ENCODE peak calls at places on chromosomes 7 and 10, in ten cellular contexts. One of them, this sample, is unnamed.

GRCh38 chr7:102433319-102434038 is at the start of gene ORAI2:
- DNase-seq in IMR-90: peak
- DNase-seq in breast epithelium: peak
- DNase-seq in astrocyte: peak
- DNase-seq in PC-3: peak
- DNase-seq in hepatocyte: peak
- DNase-seq in neural progenitor cell: peak
- DNase-seq in A673: peak
- DNase-seq in prostate gland: peak
- DNase-seq in psoas muscle: peak
- DNase-seq in this sample: peak

GRCh38 chr7:13288516-13288915 is 601.1 kb downstream of the ARL4A start:
- DNase-seq in psoas muscle: no peak
- DNase-seq in A673: no peak
- DNase-seq in astrocyte: no peak
- DNase-seq in hepatocyte: no peak
- DNase-seq in IMR-90: no peak
- DNase-seq in neural progenitor cell: no peak
- DNase-seq in breast epithelium: no peak
- DNase-seq in PC-3: no peak
- DNase-seq in prostate gland: no peak
- DNase-seq in this sample: no peak

GRCh38 chr10:110495731-110496552 is 1.8 kb upstream of the DUSP5 start:
- DNase-seq in PC-3: peak
- DNase-seq in A673: peak
- DNase-seq in prostate gland: no peak
- DNase-seq in neural progenitor cell: peak
- DNase-seq in hepatocyte: peak
- DNase-seq in breast epithelium: no peak
- DNase-seq in psoas muscle: peak
- DNase-seq in astrocyte: peak
- DNase-seq in IMR-90: peak
- DNase-seq in this sample: peak

GRCh38 chr7:143245123-143245522 is 18.1 kb upstream of the GSTK1 start:
- DNase-seq in PC-3: peak
- DNase-seq in neural progenitor cell: no peak
- DNase-seq in A673: peak
- DNase-seq in prostate gland: peak
- DNase-seq in astrocyte: no peak
- DNase-seq in breast epithelium: no peak
- DNase-seq in psoas muscle: no peak
- DNase-seq in hepatocyte: peak
- DNase-seq in IMR-90: peak
- DNase-seq in this sample: no peak

GRCh38 chr10:90674927-90675326 is 182.9 kb downstream of the HTR7 start:
- DNase-seq in PC-3: peak
- DNase-seq in neural progenitor cell: no peak
- DNase-seq in prostate gland: no peak
- DNase-seq in hepatocyte: peak
- DNase-seq in IMR-90: peak
- DNase-seq in astrocyte: peak
- DNase-seq in psoas muscle: no peak
- DNase-seq in breast epithelium: no peak
- DNase-seq in A673: no peak
- DNase-seq in this sample: no peak

GRCh38 chr7:19900118-19900517 is 126.7 kb upstream of the TMEM196 start:
- DNase-seq in astrocyte: no peak
- DNase-seq in breast epithelium: no peak
- DNase-seq in PC-3: peak
- DNase-seq in IMR-90: no peak
- DNase-seq in hepatocyte: no peak
- DNase-seq in neural progenitor cell: no peak
- DNase-seq in psoas muscle: no peak
- DNase-seq in A673: no peak
- DNase-seq in prostate gland: no peak
- DNase-seq in this sample: no peak

GRCh38 chr7:69780377-69780776 is 182.1 kb downstream of the AUTS2 start:
- DNase-seq in breast epithelium: no peak
- DNase-seq in psoas muscle: no peak
- DNase-seq in neural progenitor cell: peak
- DNase-seq in IMR-90: no peak
- DNase-seq in A673: no peak
- DNase-seq in PC-3: no peak
- DNase-seq in prostate gland: no peak
- DNase-seq in hepatocyte: no peak
- DNase-seq in astrocyte: peak
- DNase-seq in this sample: no peak

GRCh38 chr7:121302214-121302745 is 26.5 kb upstream of the WNT16 start:
- DNase-seq in IMR-90: peak
- DNase-seq in astrocyte: peak
- DNase-seq in prostate gland: no peak
- DNase-seq in psoas muscle: no peak
- DNase-seq in PC-3: peak
- DNase-seq in breast epithelium: no peak
- DNase-seq in hepatocyte: no peak
- DNase-seq in A673: no peak
- DNase-seq in neural progenitor cell: no peak
- DNase-seq in this sample: no peak

GRCh38 chr10:11373626-11374310 is 237.7 kb downstream of the USP6NL start:
- DNase-seq in IMR-90: no peak
- DNase-seq in hepatocyte: no peak
- DNase-seq in PC-3: no peak
- DNase-seq in A673: no peak
- DNase-seq in psoas muscle: no peak
- DNase-seq in neural progenitor cell: peak
- DNase-seq in prostate gland: no peak
- DNase-seq in breast epithelium: no peak
- DNase-seq in astrocyte: peak
- DNase-seq in this sample: no peak

DNA sequence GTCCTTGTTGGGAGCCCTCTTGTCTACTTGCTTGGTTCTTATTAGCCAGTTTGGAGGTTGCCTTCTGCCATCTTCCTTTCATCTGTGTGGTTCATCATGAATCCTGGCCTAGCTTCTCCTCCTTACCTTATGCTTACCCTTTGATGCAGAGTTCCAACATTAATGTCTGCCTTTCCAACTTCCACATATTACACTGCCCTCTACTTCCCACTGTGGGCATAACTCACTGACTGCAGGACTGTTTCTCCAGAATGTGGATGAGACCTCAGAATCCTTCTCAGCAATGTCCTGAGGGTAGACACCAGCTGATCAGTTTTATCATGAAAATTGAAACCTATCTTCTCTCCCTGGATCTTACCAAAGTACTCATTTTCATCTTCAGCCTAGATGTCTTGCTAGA is 491.0 kb downstream of the LRMDA start:
- DNase-seq in psoas muscle: no peak
- DNase-seq in hepatocyte: no peak
- DNase-seq in neural progenitor cell: no peak
- DNase-seq in IMR-90: peak
- DNase-seq in prostate gland: no peak
- DNase-seq in breast epithelium: no peak
- DNase-seq in A673: no peak
- DNase-seq in astrocyte: no peak
- DNase-seq in PC-3: peak
- DNase-seq in this sample: no peak
- TF ChIP-seq CTCF in psoas muscle: no peak
- TF ChIP-seq CTCF in hepatocyte: peak
- TF ChIP-seq CTCF in neural progenitor cell: peak
- TF ChIP-seq CTCF in IMR-90: no peak
- TF ChIP-seq CTCF in prostate gland: no peak
- TF ChIP-seq CTCF in breast epithelium: no peak
- TF ChIP-seq CTCF in A673: peak
- TF ChIP-seq CTCF in astrocyte: no peak
- TF ChIP-seq CTCF in PC-3: no peak
- TF ChIP-seq CTCF in this sample: peak

GRCh38 chr10:75407296-75407715 is 5.7 kb upstream of the ZNF503 start:
- DNase-seq in breast epithelium: no peak
- DNase-seq in psoas muscle: no peak
- DNase-seq in PC-3: peak
- DNase-seq in astrocyte: no peak
- DNase-seq in neural progenitor cell: peak
- DNase-seq in hepatocyte: no peak
- DNase-seq in A673: no peak
- DNase-seq in prostate gland: peak
- DNase-seq in IMR-90: no peak
- DNase-seq in this sample: peak
- H3K27ac ChIP-seq in breast epithelium: peak
- H3K27ac ChIP-seq in psoas muscle: no peak
- H3K27ac ChIP-seq in PC-3: peak
- H3K27ac ChIP-seq in astrocyte: no peak
- H3K27ac ChIP-seq in neural progenitor cell: no peak
- H3K27ac ChIP-seq in hepatocyte: peak
- H3K27ac ChIP-seq in A673: no peak
- H3K27ac ChIP-seq in prostate gland: peak
- H3K27ac ChIP-seq in IMR-90: no peak
- H3K27ac ChIP-seq in this sample: peak

GRCh38 chr7:5695709-5696345 is 85.6 kb downstream of the RNF216 start:
- DNase-seq in astrocyte: no peak
- DNase-seq in PC-3: no peak
- DNase-seq in IMR-90: peak
- DNase-seq in breast epithelium: no peak
- DNase-seq in A673: no peak
- DNase-seq in psoas muscle: no peak
- DNase-seq in hepatocyte: peak
- DNase-seq in neural progenitor cell: no peak
- DNase-seq in prostate gland: no peak
- DNase-seq in this sample: peak
- H3K4me3 ChIP-seq in astrocyte: peak
- H3K4me3 ChIP-seq in PC-3: no peak
- H3K4me3 ChIP-seq in IMR-90: no peak
- H3K4me3 ChIP-seq in breast epithelium: peak
- H3K4me3 ChIP-seq in A673: no peak
- H3K4me3 ChIP-seq in psoas muscle: no peak
- H3K4me3 ChIP-seq in hepatocyte: no peak
- H3K4me3 ChIP-seq in neural progenitor cell: no peak
- H3K4me3 ChIP-seq in prostate gland: no peak
- H3K4me3 ChIP-seq in this sample: no peak

DNA sequence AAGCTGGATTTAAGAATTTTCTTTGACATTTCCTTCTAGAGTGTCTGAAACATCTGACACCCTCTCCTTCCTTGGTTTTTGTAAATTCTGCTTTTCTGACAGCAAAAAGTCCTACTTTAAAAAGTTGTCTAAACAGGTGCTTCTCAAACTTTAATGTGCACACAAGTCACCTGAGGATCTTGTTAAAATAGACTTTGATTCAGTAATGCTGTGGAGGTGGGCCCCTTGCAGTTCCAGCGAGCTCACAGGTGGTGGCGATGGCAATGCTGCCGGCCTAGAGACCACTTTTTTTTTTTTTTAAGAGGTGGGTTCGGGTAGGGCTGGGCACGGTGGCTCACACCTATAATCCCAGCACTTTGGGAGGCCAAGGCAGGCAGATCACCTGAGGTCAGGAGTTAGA is 77.1 kb downstream of the ABCC2 start:
- DNase-seq in PC-3: peak
- DNase-seq in astrocyte: no peak
- DNase-seq in prostate gland: no peak
- DNase-seq in IMR-90: no peak
- DNase-seq in breast epithelium: no peak
- DNase-seq in neural progenitor cell: peak
- DNase-seq in hepatocyte: peak
- DNase-seq in psoas muscle: no peak
- DNase-seq in A673: peak
- DNase-seq in this sample: no peak
- TF ChIP-seq CTCF in PC-3: peak
- TF ChIP-seq CTCF in astrocyte: peak
- TF ChIP-seq CTCF in prostate gland: no peak
- TF ChIP-seq CTCF in IMR-90: peak
- TF ChIP-seq CTCF in breast epithelium: no peak
- TF ChIP-seq CTCF in neural progenitor cell: peak
- TF ChIP-seq CTCF in hepatocyte: peak
- TF ChIP-seq CTCF in psoas muscle: no peak
- TF ChIP-seq CTCF in A673: peak
- TF ChIP-seq CTCF in this sample: peak

DNA sequence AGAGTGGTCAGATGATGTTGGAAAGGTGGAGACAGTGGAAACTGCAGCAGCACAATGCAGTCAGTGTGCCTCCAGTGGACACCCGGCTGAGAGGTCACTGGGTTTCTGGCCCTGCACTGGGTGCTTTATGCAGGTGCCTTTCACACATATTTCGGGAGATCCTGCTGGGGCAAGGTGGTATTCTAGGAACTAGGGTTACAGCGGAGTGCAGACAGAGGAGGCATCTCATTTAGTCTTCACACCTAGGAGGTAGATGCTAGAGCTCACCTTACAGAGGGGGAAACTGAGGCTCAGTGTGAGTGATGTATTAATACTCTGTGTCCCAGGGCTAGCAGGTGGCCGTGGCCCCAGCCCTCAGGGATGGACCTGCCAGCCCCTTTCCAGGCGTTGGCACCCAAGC is 103.9 kb upstream of the KCTD7 start:
- DNase-seq in neural progenitor cell: no peak
- DNase-seq in prostate gland: no peak
- DNase-seq in hepatocyte: no peak
- DNase-seq in psoas muscle: no peak
- DNase-seq in PC-3: no peak
- DNase-seq in IMR-90: no peak
- DNase-seq in A673: no peak
- DNase-seq in breast epithelium: no peak
- DNase-seq in astrocyte: no peak
- DNase-seq in this sample: no peak
- H3K27ac ChIP-seq in neural progenitor cell: no peak
- H3K27ac ChIP-seq in prostate gland: no peak
- H3K27ac ChIP-seq in hepatocyte: no peak
- H3K27ac ChIP-seq in psoas muscle: no peak
- H3K27ac ChIP-seq in PC-3: no peak
- H3K27ac ChIP-seq in IMR-90: no peak
- H3K27ac ChIP-seq in A673: no peak
- H3K27ac ChIP-seq in breast epithelium: no peak
- H3K27ac ChIP-seq in astrocyte: no peak
- H3K27ac ChIP-seq in this sample: no peak

GRCh38 chr7:113099284-113099919 is 12.8 kb upstream of the GPR85 start:
- DNase-seq in breast epithelium: no peak
- DNase-seq in IMR-90: peak
- DNase-seq in prostate gland: peak
- DNase-seq in psoas muscle: no peak
- DNase-seq in hepatocyte: no peak
- DNase-seq in astrocyte: no peak
- DNase-seq in neural progenitor cell: no peak
- DNase-seq in PC-3: peak
- DNase-seq in A673: no peak
- DNase-seq in this sample: no peak
- H3K4me3 ChIP-seq in breast epithelium: no peak
- H3K4me3 ChIP-seq in IMR-90: no peak
- H3K4me3 ChIP-seq in prostate gland: no peak
- H3K4me3 ChIP-seq in psoas muscle: no peak
- H3K4me3 ChIP-seq in hepatocyte: no peak
- H3K4me3 ChIP-seq in astrocyte: no peak
- H3K4me3 ChIP-seq in neural progenitor cell: no peak
- H3K4me3 ChIP-seq in PC-3: no peak
- H3K4me3 ChIP-seq in A673: no peak
- H3K4me3 ChIP-seq in this sample: peak

GRCh38 chr10:51082857-51083256 is 8.6 kb downstream of the PRKG1 start:
- DNase-seq in psoas muscle: no peak
- DNase-seq in A673: no peak
- DNase-seq in astrocyte: no peak
- DNase-seq in prostate gland: no peak
- DNase-seq in breast epithelium: no peak
- DNase-seq in PC-3: no peak
- DNase-seq in IMR-90: no peak
- DNase-seq in neural progenitor cell: no peak
- DNase-seq in hepatocyte: no peak
- DNase-seq in this sample: no peak
- TF ChIP-seq CTCF in psoas muscle: no peak
- TF ChIP-seq CTCF in A673: no peak
- TF ChIP-seq CTCF in astrocyte: no peak
- TF ChIP-seq CTCF in prostate gland: no peak
- TF ChIP-seq CTCF in breast epithelium: no peak
- TF ChIP-seq CTCF in PC-3: no peak
- TF ChIP-seq CTCF in IMR-90: no peak
- TF ChIP-seq CTCF in neural progenitor cell: no peak
- TF ChIP-seq CTCF in hepatocyte: no peak
- TF ChIP-seq CTCF in this sample: no peak